ENCODE peak calls at places on chromosome 17, in nine cellular contexts. G is HCT116, C is sigmoid colon, Y is ovary, A is testis, H is heart left ventricle, S is tibial nerve, D is upper lobe of left lung, W is gastrocnemius medialis. U is an unnamed sample. For H3K4me1, the result is how much of the 10 kb centered on the place peaks cover.

GRCh38 chr17:60817187-60817586 is 139.5 kb downstream of the BCAS3 start:
- DNase-seq in G (no peak), C (no peak), Y (no peak), A (no peak), H (no peak), S (no peak), D (no peak), W (no peak), U (no peak)

GRCh38 chr17:21119945-21120249 is 6.9 kb upstream of the DHRS7B start:
- DNase-seq in G (no peak), C (no peak), Y (no peak), A (no peak), H (no peak), S (no peak), D (no peak), W (no peak), U (no peak)

GRCh38 chr17:73430165-73430680 is 118.4 kb upstream of the CDC42EP4 start:
- DNase-seq in G (no peak), C (no peak), Y (no peak), A (no peak), H (no peak), S (no peak), D (no peak), W (no peak), U (no peak)

GRCh38 chr17:64418506-64419339 is 28.1 kb upstream of the PECAM1 start:
- DNase-seq in G (peak), C (peak), Y (no peak), A (peak), H (no peak), S (no peak), D (no peak), W (no peak), U (no peak)

GRCh38 chr17:77036841-77037381 is 103.9 kb upstream of the SEC14L1 start:
- DNase-seq in G (no peak), C (no peak), Y (no peak), A (peak), H (no peak), S (no peak), D (no peak), W (no peak), U (no peak)

GRCh38 chr17:49659983-49660382 is 17.9 kb downstream of the SPOP start:
- DNase-seq in G (no peak), C (no peak), Y (no peak), A (no peak), H (no peak), S (no peak), D (no peak), W (no peak), U (no peak)

GRCh38 chr17:17740627-17741237 is 59.5 kb downstream of the RAI1 start:
- DNase-seq in G (no peak), C (no peak), Y (peak), A (peak), H (no peak), S (no peak), D (peak), W (no peak), U (no peak)

GRCh38 chr17:61410555-61411089 is 11.0 kb downstream of the TBX2 start:
- DNase-seq in G (no peak), C (peak), Y (peak), A (peak), H (peak), S (peak), D (peak), W (peak), U (peak)

GRCh38 chr17:17766351-17767095 is 70.3 kb downstream of the SREBF1 start:
- DNase-seq in G (no peak), C (no peak), Y (no peak), A (no peak), H (no peak), S (no peak), D (peak), W (no peak), U (no peak)

GRCh38 chr17:10622610-10623485 is 34.3 kb downstream of the MYH3 start:
- DNase-seq in G (no peak), C (no peak), Y (no peak), A (no peak), H (no peak), S (no peak), D (no peak), W (no peak), U (no peak)

GRCh38 chr17:53316073-53316472 is 506.7 kb upstream of the KIF2B start:
- DNase-seq in G (no peak), C (no peak), Y (no peak), A (no peak), H (no peak), S (no peak), D (no peak), W (no peak), U (no peak)

GRCh38 chr17:8630227-8630801 is at the start of gene MYH10:
- DNase-seq in G (no peak), C (peak), Y (peak), A (peak), H (peak), S (no peak), D (no peak), W (no peak), U (peak)
- TF ChIP-seq POLR2A in G (peak), C (peak), Y (peak), A (no peak), H (no peak), S (no peak), D (no peak), W (peak), U (peak)

GRCh38 chr17:66235377-66235994 is 6.3 kb upstream of the APOH start:
- DNase-seq in G (no peak), C (no peak), Y (no peak), A (no peak), H (no peak), S (no peak), D (no peak), W (no peak), U (no peak)
- H3K4me1 ChIP-seq in G (under half), C (under half), Y (under half), A (under half), H (under half), S (under half), D (under half), W (under half), U (under half)

DNA sequence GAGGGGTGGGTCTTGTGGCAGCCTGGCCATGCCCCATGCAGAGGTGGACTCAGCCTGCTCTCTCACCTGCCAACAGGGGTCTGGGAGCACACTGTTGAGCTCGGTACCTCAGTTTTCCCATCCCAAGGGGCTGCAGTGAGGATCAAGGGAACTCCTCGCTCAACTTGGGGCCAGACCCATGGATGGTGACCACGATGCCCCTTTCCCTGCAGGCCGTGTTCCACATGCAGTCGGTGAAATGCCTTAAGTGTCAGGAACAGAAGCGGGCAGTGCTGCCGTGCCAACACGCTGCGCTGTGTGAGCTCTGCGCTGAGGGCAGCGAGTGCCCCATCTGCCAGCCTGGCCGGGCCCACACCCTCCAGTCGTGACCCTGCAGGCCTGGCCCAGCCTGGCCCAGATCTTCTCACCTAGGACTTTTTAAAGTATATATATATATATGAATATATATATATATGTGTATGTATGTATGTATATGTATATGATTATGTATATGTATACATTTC is 20.1 kb downstream of the UNC13D start:
- DNase-seq in G (no peak), C (no peak), Y (peak), A (no peak), H (no peak), S (no peak), D (no peak), W (no peak), U (no peak)
- TF ChIP-seq POLR2A in G (no peak), C (no peak), Y (no peak), A (no peak), H (no peak), S (no peak), D (no peak), W (no peak), U (no peak)

GRCh38 chr17:39199986-39200879 is at the start of gene RPL19:
- DNase-seq in G (peak), C (peak), Y (peak), A (peak), H (peak), S (peak), D (peak), W (peak), U (peak)

GRCh38 chr17:39208136-39208535 is 8.1 kb downstream of the RPL19 start:
- DNase-seq in G (no peak), C (no peak), Y (no peak), A (no peak), H (no peak), S (no peak), D (peak), W (no peak), U (no peak)

GRCh38 chr17:39205112-39205526 is 5.0 kb downstream of the RPL19 start:
- DNase-seq in G (no peak), C (no peak), Y (no peak), A (no peak), H (no peak), S (no peak), D (no peak), W (no peak), U (no peak)

GRCh38 chr17:39200957-39201510 is 951 bp downstream of the RPL19 start:
- DNase-seq in G (no peak), C (no peak), Y (no peak), A (no peak), H (no peak), S (no peak), D (no peak), W (no peak), U (no peak)

GRCh38 chr17:39204245-39204644 is 4.2 kb downstream of the RPL19 start:
- DNase-seq in G (no peak), C (no peak), Y (no peak), A (no peak), H (no peak), S (no peak), D (no peak), W (no peak), U (no peak)
- H3K4me1 ChIP-seq in G (under half), C (under half), Y (under half), A (under half), H (under half), S (under half), D (under half), W (under half), U (under half)

DNA sequence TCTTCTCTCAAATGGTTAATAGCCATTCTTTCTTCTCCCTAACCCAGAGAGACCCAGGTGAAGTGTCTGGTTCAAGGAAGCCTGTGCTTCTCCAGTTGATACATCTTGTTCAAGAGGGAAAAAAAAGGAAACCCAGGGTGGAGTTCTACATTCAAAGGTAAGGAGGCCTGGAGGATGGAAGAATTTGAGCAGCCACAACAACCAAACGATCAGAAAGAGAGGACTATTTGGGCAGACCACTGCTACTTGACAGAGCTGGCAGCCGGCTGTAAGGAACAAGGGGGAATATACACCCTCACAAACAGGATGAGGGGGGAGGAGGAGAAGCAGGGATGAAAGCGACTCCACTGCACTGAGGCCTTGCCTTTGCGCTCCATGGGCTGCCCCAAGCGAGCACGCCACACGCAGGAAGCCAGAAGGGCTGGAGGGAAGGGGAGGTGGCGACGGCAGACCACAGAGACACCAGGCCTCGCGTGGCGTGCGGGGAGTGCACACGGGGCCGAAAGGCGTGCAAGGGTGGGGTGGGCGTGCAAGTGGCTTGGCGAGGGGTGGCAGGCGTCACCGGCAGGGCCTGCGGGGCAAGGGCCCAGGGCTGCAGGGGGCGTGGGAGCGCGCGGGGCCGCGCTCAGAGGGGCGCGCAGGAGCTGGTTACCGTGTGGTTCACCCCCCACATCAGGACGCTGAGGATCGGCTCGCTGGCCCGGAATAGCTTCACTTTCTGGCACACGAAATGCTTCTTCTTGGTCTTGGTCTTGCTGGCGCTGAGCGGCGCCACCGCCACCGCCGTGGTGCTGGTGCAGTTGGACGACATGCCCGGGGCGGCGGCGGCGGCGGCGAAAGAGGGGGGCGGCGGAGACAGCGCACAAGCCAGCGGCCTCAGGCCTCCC is 499 bp downstream of the PIP4K2B start:
- DNase-seq in G (no peak), C (peak), Y (peak), A (peak), H (peak), S (peak), D (no peak), W (no peak), U (no peak)
- TF ChIP-seq POLR2A in G (no peak), C (no peak), Y (no peak), A (no peak), H (no peak), S (no peak), D (no peak), W (no peak), U (no peak)

GRCh38 chr17:40348136-40348504 is 16.4 kb downstream of the GJD3 start:
- DNase-seq in G (no peak), C (no peak), Y (no peak), A (no peak), H (peak), S (no peak), D (no peak), W (no peak), U (no peak)
- H3K4me1 ChIP-seq in G (under half), C (half or more), Y (under half), A (half or more), H (half or more), S (under half), D (half or more), W (half or more), U (half or more)

GRCh38 chr17:56431736-56432135 is 161.8 kb upstream of the NOG start:
- DNase-seq in G (no peak), C (no peak), Y (no peak), A (no peak), H (no peak), S (no peak), D (no peak), W (no peak), U (no peak)

GRCh38 chr17:56436142-56436541 is 157.4 kb upstream of the NOG start:
- DNase-seq in G (no peak), C (no peak), Y (no peak), A (no peak), H (no peak), S (no peak), D (no peak), W (no peak), U (no peak)

GRCh38 chr17:56440391-56440790 is 153.1 kb upstream of the NOG start:
- DNase-seq in G (no peak), C (no peak), Y (no peak), A (no peak), H (no peak), S (no peak), D (no peak), W (no peak), U (no peak)

GRCh38 chr17:56432443-56432842 is 161.1 kb upstream of the NOG start:
- DNase-seq in G (no peak), C (no peak), Y (no peak), A (no peak), H (no peak), S (no peak), D (no peak), W (no peak), U (no peak)

GRCh38 chr17:56434610-56435009 is 158.9 kb upstream of the NOG start:
- DNase-seq in G (no peak), C (no peak), Y (no peak), A (no peak), H (no peak), S (no peak), D (no peak), W (no peak), U (no peak)
- TF ChIP-seq POLR2A in G (no peak), C (no peak), Y (no peak), A (no peak), H (no peak), S (no peak), D (no peak), W (no peak), U (no peak)

GRCh38 chr17:47203984-47204721 is 5.0 kb upstream of the MYL4 start:
- DNase-seq in G (no peak), C (no peak), Y (no peak), A (no peak), H (no peak), S (no peak), D (no peak), W (no peak), U (no peak)
- H3K4me1 ChIP-seq in G (under half), C (under half), Y (under half), A (under half), H (under half), S (under half), D (under half), W (under half), U (under half)

DNA sequence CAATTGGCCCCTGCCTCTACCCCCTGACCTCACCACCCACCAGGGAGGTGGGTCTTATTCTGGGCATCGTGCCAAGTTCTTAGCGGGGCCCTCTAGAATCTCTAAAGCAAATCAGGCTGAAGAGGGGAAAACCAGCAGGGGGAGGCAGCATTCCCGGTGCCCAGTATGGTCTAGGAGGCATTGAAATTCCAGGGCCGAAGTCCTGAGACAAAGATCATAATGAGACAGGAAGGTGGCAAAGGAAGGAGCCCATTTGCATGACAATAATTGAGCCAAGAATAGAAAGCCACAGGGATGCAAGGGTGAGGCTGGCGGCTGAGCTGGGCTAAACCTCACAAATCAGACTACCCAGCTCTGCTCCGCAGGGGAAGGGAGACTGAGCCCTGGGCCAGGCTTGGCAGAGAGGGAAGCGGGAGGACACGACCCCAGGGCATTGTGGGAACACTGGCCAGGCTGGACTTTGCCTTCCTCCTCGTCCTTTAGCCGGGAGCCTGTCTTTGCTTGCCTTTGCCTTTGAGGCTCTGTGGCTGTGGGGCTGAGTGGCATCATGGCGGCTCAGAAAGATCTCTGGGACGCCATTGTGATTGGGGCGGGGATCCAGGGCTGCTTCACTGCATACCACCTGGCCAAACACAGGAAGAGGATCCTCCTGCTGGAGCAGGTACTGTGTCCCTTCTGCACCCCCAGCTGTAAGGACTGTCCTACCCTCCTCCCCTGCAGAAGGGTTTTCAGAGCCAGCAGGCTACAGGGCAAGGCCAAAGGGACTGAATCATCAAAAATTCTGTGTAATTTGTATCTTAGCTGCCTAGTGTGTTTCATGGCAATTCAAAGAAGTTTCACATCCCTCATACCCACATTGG is at the start of gene PIPOX:
- DNase-seq in G (no peak), C (no peak), Y (no peak), A (no peak), H (no peak), S (no peak), D (no peak), W (no peak), U (no peak)
- TF ChIP-seq POLR2A in G (no peak), C (no peak), Y (no peak), A (no peak), H (no peak), S (no peak), D (no peak), W (no peak), U (no peak)